ENCODE peak calls at places on chromosomes 2 and 18, in six cellular contexts. One of them, this sample, is unnamed.

GRCh38 chr2:65275141-65275540 is 47.5 kb downstream of the ACTR2 start:
- DNase-seq in K562: no peak
- DNase-seq in right lobe of liver: no peak
- DNase-seq in sigmoid colon: no peak
- DNase-seq in NB4: no peak
- DNase-seq in HCT116: no peak
- DNase-seq in this sample: no peak

GRCh38 chr2:100482741-100483140 is 12.5 kb downstream of the NMS start:
- DNase-seq in K562: peak; percentile 43
- DNase-seq in right lobe of liver: no peak
- DNase-seq in sigmoid colon: no peak
- DNase-seq in NB4: peak; percentile 40
- DNase-seq in HCT116: no peak
- DNase-seq in this sample: no peak

GRCh38 chr2:3637311-3637675 is 20.7 kb upstream of the ALLC start:
- DNase-seq in K562: no peak
- DNase-seq in right lobe of liver: no peak
- DNase-seq in sigmoid colon: peak; percentile 12
- DNase-seq in NB4: no peak
- DNase-seq in HCT116: no peak
- DNase-seq in this sample: peak; percentile 6

GRCh38 chr2:233065954-233066470 is 5.9 kb downstream of the INPP5D start:
- DNase-seq in K562: no peak
- DNase-seq in right lobe of liver: peak; percentile 35
- DNase-seq in sigmoid colon: peak; percentile 25
- DNase-seq in NB4: no peak
- DNase-seq in HCT116: no peak
- DNase-seq in this sample: peak; percentile 5

GRCh38 chr18:21489119-21489750 is 111.3 kb downstream of the ESCO1 start:
- DNase-seq in K562: peak; percentile 71
- DNase-seq in right lobe of liver: no peak
- DNase-seq in sigmoid colon: no peak
- DNase-seq in NB4: peak; percentile 72
- DNase-seq in HCT116: peak; percentile 40
- DNase-seq in this sample: no peak

GRCh38 chr2:61535449-61535848 is 2.7 kb downstream of the XPO1 start:
- DNase-seq in K562: no peak
- DNase-seq in right lobe of liver: no peak
- DNase-seq in sigmoid colon: no peak
- DNase-seq in NB4: no peak
- DNase-seq in HCT116: no peak
- DNase-seq in this sample: no peak

GRCh38 chr18:13868501-13869271 is 44.7 kb downstream of the MC5R start:
- DNase-seq in K562: no peak
- DNase-seq in right lobe of liver: no peak
- DNase-seq in sigmoid colon: no peak
- DNase-seq in NB4: no peak
- DNase-seq in HCT116: no peak
- DNase-seq in this sample: no peak

GRCh38 chr18:64929026-64929425 is 780.1 kb upstream of the LINC00305 start:
- DNase-seq in K562: no peak
- DNase-seq in right lobe of liver: no peak
- DNase-seq in sigmoid colon: no peak
- DNase-seq in NB4: no peak
- DNase-seq in HCT116: no peak
- DNase-seq in this sample: no peak

GRCh38 chr2:241007111-241007510 is 8.7 kb downstream of the SNED1 start:
- DNase-seq in K562: no peak
- DNase-seq in right lobe of liver: no peak
- DNase-seq in sigmoid colon: no peak
- DNase-seq in NB4: no peak
- DNase-seq in HCT116: no peak
- DNase-seq in this sample: no peak

GRCh38 chr2:100741880-100742814 is 77.8 kb upstream of the NPAS2 start:
- DNase-seq in K562: no peak
- DNase-seq in right lobe of liver: no peak
- DNase-seq in sigmoid colon: peak; percentile 72
- DNase-seq in NB4: no peak
- DNase-seq in HCT116: no peak
- DNase-seq in this sample: no peak

GRCh38 chr2:42089340-42089925 is 41.6 kb downstream of the PKDCC start:
- DNase-seq in K562: peak; percentile 87
- DNase-seq in right lobe of liver: peak; percentile 71
- DNase-seq in sigmoid colon: peak; percentile 84
- DNase-seq in NB4: peak; percentile 83
- DNase-seq in HCT116: peak; percentile 31
- DNase-seq in this sample: peak; percentile 67

GRCh38 chr18:49849331-49850217 is 36.2 kb upstream of the ACAA2 start:
- DNase-seq in K562: peak; percentile 26
- DNase-seq in right lobe of liver: no peak
- DNase-seq in sigmoid colon: no peak
- DNase-seq in NB4: peak; percentile 25
- DNase-seq in HCT116: peak; percentile 96
- DNase-seq in this sample: peak; percentile 93

GRCh38 chr2:152186257-152186656 is 10.7 kb upstream of the STAM2 start:
- DNase-seq in K562: no peak
- DNase-seq in right lobe of liver: no peak
- DNase-seq in sigmoid colon: no peak
- DNase-seq in NB4: no peak
- DNase-seq in HCT116: no peak
- DNase-seq in this sample: no peak

GRCh38 chr2:54709341-54709809 is 14.1 kb upstream of the EML6 start:
- DNase-seq in K562: no peak
- DNase-seq in right lobe of liver: peak; percentile 82
- DNase-seq in sigmoid colon: no peak
- DNase-seq in NB4: no peak
- DNase-seq in HCT116: no peak
- DNase-seq in this sample: no peak

GRCh38 chr2:62140785-62141740 is 54.9 kb upstream of the B3GNT2 start:
- DNase-seq in K562: no peak
- DNase-seq in right lobe of liver: no peak
- DNase-seq in sigmoid colon: no peak
- DNase-seq in NB4: peak; percentile 47
- DNase-seq in HCT116: no peak
- DNase-seq in this sample: no peak

GRCh38 chr2:147416099-147416498 is 428.7 kb upstream of the ACVR2A start:
- DNase-seq in K562: no peak
- DNase-seq in right lobe of liver: no peak
- DNase-seq in sigmoid colon: no peak
- DNase-seq in NB4: no peak
- DNase-seq in HCT116: no peak
- DNase-seq in this sample: no peak

GRCh38 chr2:235546151-235546435 is 52.2 kb downstream of the AGAP1 start:
- DNase-seq in K562: no peak
- DNase-seq in right lobe of liver: no peak
- DNase-seq in sigmoid colon: no peak
- DNase-seq in NB4: no peak
- DNase-seq in HCT116: no peak
- DNase-seq in this sample: no peak

GRCh38 chr2:24924732-24925131 is 4.7 kb upstream of the ADCY3 start:
- DNase-seq in K562: no peak
- DNase-seq in right lobe of liver: no peak
- DNase-seq in sigmoid colon: peak; percentile 43
- DNase-seq in NB4: no peak
- DNase-seq in HCT116: no peak
- DNase-seq in this sample: peak; percentile 30

GRCh38 chr2:42128731-42129486 is 40.2 kb upstream of the EML4 start:
- DNase-seq in K562: no peak
- DNase-seq in right lobe of liver: no peak
- DNase-seq in sigmoid colon: no peak
- DNase-seq in NB4: no peak
- DNase-seq in HCT116: no peak
- DNase-seq in this sample: no peak

GRCh38 chr2:17539596-17539992 is 902 bp upstream of the VSNL1 start:
- DNase-seq in K562: no peak
- DNase-seq in right lobe of liver: peak; percentile 66
- DNase-seq in sigmoid colon: peak; percentile 66
- DNase-seq in NB4: no peak
- DNase-seq in HCT116: peak; percentile 62
- DNase-seq in this sample: no peak

GRCh38 chr2:103176289-103176915 is 414.6 kb downstream of the TMEM182 start:
- DNase-seq in K562: no peak
- DNase-seq in right lobe of liver: no peak
- DNase-seq in sigmoid colon: no peak
- DNase-seq in NB4: no peak
- DNase-seq in HCT116: no peak
- DNase-seq in this sample: no peak
- TF ChIP-seq POLR2A in K562: no peak
- TF ChIP-seq POLR2A in right lobe of liver: no peak
- TF ChIP-seq POLR2A in sigmoid colon: no peak
- TF ChIP-seq POLR2A in NB4: no peak
- TF ChIP-seq POLR2A in HCT116: no peak
- TF ChIP-seq POLR2A in this sample: no peak

GRCh38 chr18:59695551-59695950 is 1.7 kb downstream of the CCBE1 start:
- DNase-seq in K562: no peak
- DNase-seq in right lobe of liver: no peak
- DNase-seq in sigmoid colon: no peak
- DNase-seq in NB4: no peak
- DNase-seq in HCT116: no peak
- DNase-seq in this sample: no peak

GRCh38 chr18:59691996-59692395 is 5.2 kb downstream of the CCBE1 start:
- DNase-seq in K562: no peak
- DNase-seq in right lobe of liver: no peak
- DNase-seq in sigmoid colon: no peak
- DNase-seq in NB4: no peak
- DNase-seq in HCT116: no peak
- DNase-seq in this sample: no peak

GRCh38 chr18:59697236-59697932 is at the start of gene CCBE1:
- DNase-seq in K562: peak; percentile 63
- DNase-seq in right lobe of liver: peak; percentile 62
- DNase-seq in sigmoid colon: peak; percentile 85
- DNase-seq in NB4: no peak
- DNase-seq in HCT116: peak; percentile 29
- DNase-seq in this sample: no peak

GRCh38 chr18:59696311-59697235 is 650 bp downstream of the CCBE1 start:
- DNase-seq in K562: no peak
- DNase-seq in right lobe of liver: no peak
- DNase-seq in sigmoid colon: peak; percentile 78
- DNase-seq in NB4: no peak
- DNase-seq in HCT116: no peak
- DNase-seq in this sample: peak; percentile 50

GRCh38 chr18:59694824-59695223 is 2.4 kb downstream of the CCBE1 start:
- DNase-seq in K562: no peak
- DNase-seq in right lobe of liver: no peak
- DNase-seq in sigmoid colon: no peak
- DNase-seq in NB4: no peak
- DNase-seq in HCT116: no peak
- DNase-seq in this sample: no peak
- H3K4me3 ChIP-seq in K562: no peak overlapping the region
- H3K4me3 ChIP-seq in right lobe of liver: no peak overlapping the region
- H3K4me3 ChIP-seq in sigmoid colon: peak overlapping the region; percentile 91
- H3K4me3 ChIP-seq in NB4: no peak overlapping the region
- H3K4me3 ChIP-seq in HCT116: no peak overlapping the region
- H3K4me3 ChIP-seq in this sample: no peak overlapping the region

GRCh38 chr2:126775300-126775985 is 119.5 kb downstream of the GYPC start:
- DNase-seq in K562: no peak
- DNase-seq in right lobe of liver: no peak
- DNase-seq in sigmoid colon: no peak
- DNase-seq in NB4: no peak
- DNase-seq in HCT116: no peak
- DNase-seq in this sample: no peak

GRCh38 chr2:126778561-126779285 is 120.0 kb upstream of the TEX51 start:
- DNase-seq in K562: no peak
- DNase-seq in right lobe of liver: no peak
- DNase-seq in sigmoid colon: no peak
- DNase-seq in NB4: no peak
- DNase-seq in HCT116: no peak
- DNase-seq in this sample: no peak

GRCh38 chr2:126776255-126776654 is 120.3 kb downstream of the GYPC start:
- DNase-seq in K562: no peak
- DNase-seq in right lobe of liver: no peak
- DNase-seq in sigmoid colon: no peak
- DNase-seq in NB4: no peak
- DNase-seq in HCT116: no peak
- DNase-seq in this sample: no peak

GRCh38 chr2:126777620-126777978 is 121.1 kb upstream of the TEX51 start:
- DNase-seq in K562: no peak
- DNase-seq in right lobe of liver: no peak
- DNase-seq in sigmoid colon: no peak
- DNase-seq in NB4: no peak
- DNase-seq in HCT116: no peak
- DNase-seq in this sample: no peak

GRCh38 chr2:126776701-126777619 is 121.0 kb downstream of the GYPC start:
- DNase-seq in K562: peak; percentile 81
- DNase-seq in right lobe of liver: peak; percentile 86
- DNase-seq in sigmoid colon: peak; percentile 89
- DNase-seq in NB4: peak; percentile 82
- DNase-seq in HCT116: peak; percentile 22
- DNase-seq in this sample: peak; percentile 85
- TF ChIP-seq POLR2A in K562: no peak
- TF ChIP-seq POLR2A in right lobe of liver: no peak
- TF ChIP-seq POLR2A in sigmoid colon: no peak
- TF ChIP-seq POLR2A in NB4: no peak
- TF ChIP-seq POLR2A in HCT116: no peak
- TF ChIP-seq POLR2A in this sample: no peak

GRCh38 chr18:79458917-79459803 is 63.4 kb downstream of the NFATC1 start:
- DNase-seq in K562: no peak
- DNase-seq in right lobe of liver: no peak
- DNase-seq in sigmoid colon: no peak
- DNase-seq in NB4: no peak
- DNase-seq in HCT116: no peak
- DNase-seq in this sample: no peak

GRCh38 chr18:79457239-79457638 is 61.5 kb downstream of the NFATC1 start:
- DNase-seq in K562: no peak
- DNase-seq in right lobe of liver: no peak
- DNase-seq in sigmoid colon: no peak
- DNase-seq in NB4: no peak
- DNase-seq in HCT116: no peak
- DNase-seq in this sample: no peak

GRCh38 chr18:79457652-79458051 is 61.9 kb downstream of the NFATC1 start:
- DNase-seq in K562: no peak
- DNase-seq in right lobe of liver: no peak
- DNase-seq in sigmoid colon: no peak
- DNase-seq in NB4: no peak
- DNase-seq in HCT116: no peak
- DNase-seq in this sample: no peak

GRCh38 chr18:79459946-79460345 is 64.2 kb downstream of the NFATC1 start:
- DNase-seq in K562: no peak
- DNase-seq in right lobe of liver: no peak
- DNase-seq in sigmoid colon: no peak
- DNase-seq in NB4: no peak
- DNase-seq in HCT116: no peak
- DNase-seq in this sample: no peak

DNA sequence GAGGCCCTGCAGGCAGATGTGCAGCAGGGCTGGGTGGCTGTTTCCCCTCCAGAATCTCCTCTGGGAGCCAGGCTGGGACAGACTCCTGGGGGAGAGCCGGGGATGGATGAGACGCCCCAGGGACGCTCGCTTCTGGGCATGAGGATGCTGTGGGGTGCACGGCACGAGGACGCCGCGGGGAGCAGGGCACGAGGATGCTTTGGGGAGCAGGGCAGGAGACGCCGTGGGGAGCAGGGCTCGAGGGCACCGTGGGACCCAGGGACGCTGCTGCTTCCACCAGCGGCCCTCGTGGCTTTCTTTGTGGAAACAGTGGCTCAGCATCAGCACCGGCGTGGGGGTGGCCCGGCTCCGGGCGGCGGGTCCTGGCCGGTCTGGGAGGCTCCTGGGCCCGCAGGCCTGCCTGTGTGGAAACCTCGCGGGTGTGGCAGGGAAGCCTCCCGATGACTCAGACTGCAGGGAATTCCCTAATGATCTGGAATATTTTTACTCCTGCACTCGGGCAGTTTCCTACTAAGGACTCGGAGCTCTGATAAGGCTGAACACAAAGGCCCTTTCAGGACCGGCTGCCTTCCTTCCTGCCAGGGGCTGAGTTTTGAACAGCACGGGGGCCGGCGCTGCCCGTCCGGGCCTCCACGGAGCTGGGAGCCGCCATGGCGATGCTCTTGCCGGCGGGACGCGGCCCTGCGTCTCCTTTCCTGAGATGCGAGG is 62.6 kb downstream of the NFATC1 start:
- DNase-seq in K562: no peak
- DNase-seq in right lobe of liver: no peak
- DNase-seq in sigmoid colon: peak; percentile 87
- DNase-seq in NB4: no peak
- DNase-seq in HCT116: peak; percentile 48
- DNase-seq in this sample: no peak
- H3K4me3 ChIP-seq in K562: no peak overlapping the region
- H3K4me3 ChIP-seq in right lobe of liver: no peak overlapping the region
- H3K4me3 ChIP-seq in sigmoid colon: no peak overlapping the region
- H3K4me3 ChIP-seq in NB4: no peak overlapping the region
- H3K4me3 ChIP-seq in HCT116: peak overlapping the region; percentile 7
- H3K4me3 ChIP-seq in this sample: no peak overlapping the region